ENCODE peak calls at places on chromosomes 16 and 17, in nine cellular contexts. One of them, this sample, is unnamed.

GRCh38 chr17:33163827-33164555 is 129.1 kb downstream of the ASIC2 start:
- DNase-seq in adipocyte: no peak
- DNase-seq in posterior cingulate gyrus: no peak
- DNase-seq in GOT3: no peak
- DNase-seq in stimulated activated CD8-positive, alpha-beta memory T cell treated with anti-CD3 and anti-CD28 coated beads, Interleukin-4, amount 100 ng/mL, for 4 hours: no peak
- DNase-seq in GM10248: no peak
- DNase-seq in psoas muscle: no peak
- DNase-seq in kidney: no peak
- DNase-seq in smooth muscle cell of the brain vasculature: no peak
- DNase-seq in this sample: no peak

GRCh38 chr17:55418369-55419268 is 3.0 kb downstream of the MMD start:
- DNase-seq in psoas muscle: no peak
- DNase-seq in GOT3: no peak
- DNase-seq in posterior cingulate gyrus: no peak
- DNase-seq in stimulated activated CD8-positive, alpha-beta memory T cell treated with anti-CD3 and anti-CD28 coated beads, Interleukin-4, amount 100 ng/mL, for 4 hours: no peak
- DNase-seq in kidney: no peak
- DNase-seq in adipocyte: no peak
- DNase-seq in smooth muscle cell of the brain vasculature: no peak
- DNase-seq in GM10248: no peak
- DNase-seq in this sample: no peak

GRCh38 chr16:2744711-2745110 is 7.7 kb upstream of the SRRM2 start:
- DNase-seq in GM10248: no peak
- DNase-seq in posterior cingulate gyrus: no peak
- DNase-seq in kidney: peak; percentile 56
- DNase-seq in psoas muscle: no peak
- DNase-seq in GOT3: no peak
- DNase-seq in adipocyte: no peak
- DNase-seq in smooth muscle cell of the brain vasculature: no peak
- DNase-seq in stimulated activated CD8-positive, alpha-beta memory T cell treated with anti-CD3 and anti-CD28 coated beads, Interleukin-4, amount 100 ng/mL, for 4 hours: no peak
- DNase-seq in this sample: no peak

GRCh38 chr16:918741-919657 is 51.8 kb downstream of the LMF1 start:
- DNase-seq in GOT3: no peak
- DNase-seq in GM10248: no peak
- DNase-seq in smooth muscle cell of the brain vasculature: no peak
- DNase-seq in psoas muscle: no peak
- DNase-seq in stimulated activated CD8-positive, alpha-beta memory T cell treated with anti-CD3 and anti-CD28 coated beads, Interleukin-4, amount 100 ng/mL, for 4 hours: no peak
- DNase-seq in posterior cingulate gyrus: no peak
- DNase-seq in adipocyte: no peak
- DNase-seq in kidney: peak; percentile 58
- DNase-seq in this sample: no peak

GRCh38 chr17:2335726-2336214 is 487 bp downstream of the TSR1 start:
- DNase-seq in GM10248: no peak
- DNase-seq in kidney: no peak
- DNase-seq in GOT3: no peak
- DNase-seq in smooth muscle cell of the brain vasculature: no peak
- DNase-seq in stimulated activated CD8-positive, alpha-beta memory T cell treated with anti-CD3 and anti-CD28 coated beads, Interleukin-4, amount 100 ng/mL, for 4 hours: no peak
- DNase-seq in adipocyte: peak; percentile 22
- DNase-seq in psoas muscle: no peak
- DNase-seq in posterior cingulate gyrus: no peak
- DNase-seq in this sample: no peak

GRCh38 chr16:88854306-88855111 is 2.2 kb downstream of the GALNS start:
- DNase-seq in stimulated activated CD8-positive, alpha-beta memory T cell treated with anti-CD3 and anti-CD28 coated beads, Interleukin-4, amount 100 ng/mL, for 4 hours: no peak
- DNase-seq in adipocyte: no peak
- DNase-seq in GOT3: no peak
- DNase-seq in psoas muscle: no peak
- DNase-seq in smooth muscle cell of the brain vasculature: no peak
- DNase-seq in GM10248: peak; percentile 70
- DNase-seq in kidney: no peak
- DNase-seq in posterior cingulate gyrus: no peak
- DNase-seq in this sample: no peak

GRCh38 chr17:44012391-44012790 is 2.4 kb downstream of the TMEM101 start:
- DNase-seq in kidney: no peak
- DNase-seq in posterior cingulate gyrus: no peak
- DNase-seq in adipocyte: no peak
- DNase-seq in GOT3: no peak
- DNase-seq in smooth muscle cell of the brain vasculature: no peak
- DNase-seq in GM10248: no peak
- DNase-seq in stimulated activated CD8-positive, alpha-beta memory T cell treated with anti-CD3 and anti-CD28 coated beads, Interleukin-4, amount 100 ng/mL, for 4 hours: no peak
- DNase-seq in psoas muscle: no peak
- DNase-seq in this sample: no peak

GRCh38 chr16:77191259-77191969 is 424 bp downstream of the MON1B start:
- DNase-seq in GOT3: no peak
- DNase-seq in adipocyte: no peak
- DNase-seq in kidney: peak; percentile 84
- DNase-seq in posterior cingulate gyrus: no peak
- DNase-seq in GM10248: no peak
- DNase-seq in stimulated activated CD8-positive, alpha-beta memory T cell treated with anti-CD3 and anti-CD28 coated beads, Interleukin-4, amount 100 ng/mL, for 4 hours: no peak
- DNase-seq in psoas muscle: peak; percentile 36
- DNase-seq in smooth muscle cell of the brain vasculature: no peak
- DNase-seq in this sample: peak; percentile 60

GRCh38 chr17:4919511-4920047 is 12.5 kb upstream of the GP1BA start:
- DNase-seq in kidney: no peak
- DNase-seq in smooth muscle cell of the brain vasculature: no peak
- DNase-seq in GM10248: no peak
- DNase-seq in posterior cingulate gyrus: no peak
- DNase-seq in psoas muscle: no peak
- DNase-seq in stimulated activated CD8-positive, alpha-beta memory T cell treated with anti-CD3 and anti-CD28 coated beads, Interleukin-4, amount 100 ng/mL, for 4 hours: no peak
- DNase-seq in adipocyte: no peak
- DNase-seq in GOT3: no peak
- DNase-seq in this sample: no peak

GRCh38 chr16:87274808-87275207 is 42.4 kb downstream of the C16orf95 start:
- DNase-seq in psoas muscle: no peak
- DNase-seq in GOT3: no peak
- DNase-seq in kidney: peak; percentile 20
- DNase-seq in adipocyte: no peak
- DNase-seq in smooth muscle cell of the brain vasculature: no peak
- DNase-seq in GM10248: no peak
- DNase-seq in posterior cingulate gyrus: no peak
- DNase-seq in stimulated activated CD8-positive, alpha-beta memory T cell treated with anti-CD3 and anti-CD28 coated beads, Interleukin-4, amount 100 ng/mL, for 4 hours: no peak
- DNase-seq in this sample: no peak

GRCh38 chr17:14270508-14270907 is 30.4 kb upstream of the HS3ST3B1 start:
- DNase-seq in kidney: no peak
- DNase-seq in adipocyte: no peak
- DNase-seq in GM10248: no peak
- DNase-seq in psoas muscle: no peak
- DNase-seq in smooth muscle cell of the brain vasculature: no peak
- DNase-seq in stimulated activated CD8-positive, alpha-beta memory T cell treated with anti-CD3 and anti-CD28 coated beads, Interleukin-4, amount 100 ng/mL, for 4 hours: no peak
- DNase-seq in GOT3: no peak
- DNase-seq in posterior cingulate gyrus: no peak
- DNase-seq in this sample: no peak

GRCh38 chr16:20918486-20919239 is 18.1 kb downstream of the LYRM1 start:
- DNase-seq in psoas muscle: peak; percentile 77
- DNase-seq in GM10248: no peak
- DNase-seq in kidney: no peak
- DNase-seq in GOT3: no peak
- DNase-seq in adipocyte: peak; percentile 68
- DNase-seq in stimulated activated CD8-positive, alpha-beta memory T cell treated with anti-CD3 and anti-CD28 coated beads, Interleukin-4, amount 100 ng/mL, for 4 hours: no peak
- DNase-seq in smooth muscle cell of the brain vasculature: no peak
- DNase-seq in posterior cingulate gyrus: no peak
- DNase-seq in this sample: no peak

GRCh38 chr16:55179858-55180585 is 144.0 kb upstream of the IRX6 start:
- DNase-seq in kidney: no peak
- DNase-seq in GM10248: no peak
- DNase-seq in GOT3: no peak
- DNase-seq in stimulated activated CD8-positive, alpha-beta memory T cell treated with anti-CD3 and anti-CD28 coated beads, Interleukin-4, amount 100 ng/mL, for 4 hours: no peak
- DNase-seq in posterior cingulate gyrus: no peak
- DNase-seq in psoas muscle: no peak
- DNase-seq in smooth muscle cell of the brain vasculature: no peak
- DNase-seq in adipocyte: no peak
- DNase-seq in this sample: no peak

GRCh38 chr17:74848656-74849399 is 10.9 kb downstream of the GRIN2C start:
- DNase-seq in stimulated activated CD8-positive, alpha-beta memory T cell treated with anti-CD3 and anti-CD28 coated beads, Interleukin-4, amount 100 ng/mL, for 4 hours: no peak
- DNase-seq in GOT3: no peak
- DNase-seq in adipocyte: no peak
- DNase-seq in kidney: no peak
- DNase-seq in smooth muscle cell of the brain vasculature: no peak
- DNase-seq in GM10248: no peak
- DNase-seq in posterior cingulate gyrus: no peak
- DNase-seq in psoas muscle: no peak
- DNase-seq in this sample: no peak

GRCh38 chr17:40524243-40524965 is 23.0 kb upstream of the TNS4 start:
- DNase-seq in kidney: no peak
- DNase-seq in psoas muscle: no peak
- DNase-seq in adipocyte: peak; percentile 39
- DNase-seq in stimulated activated CD8-positive, alpha-beta memory T cell treated with anti-CD3 and anti-CD28 coated beads, Interleukin-4, amount 100 ng/mL, for 4 hours: no peak
- DNase-seq in GOT3: no peak
- DNase-seq in GM10248: no peak
- DNase-seq in smooth muscle cell of the brain vasculature: no peak
- DNase-seq in posterior cingulate gyrus: no peak
- DNase-seq in this sample: no peak

GRCh38 chr16:69916445-69916844 is 34.7 kb upstream of the CLEC18A start:
- DNase-seq in GM10248: no peak
- DNase-seq in GOT3: no peak
- DNase-seq in smooth muscle cell of the brain vasculature: no peak
- DNase-seq in posterior cingulate gyrus: no peak
- DNase-seq in stimulated activated CD8-positive, alpha-beta memory T cell treated with anti-CD3 and anti-CD28 coated beads, Interleukin-4, amount 100 ng/mL, for 4 hours: no peak
- DNase-seq in psoas muscle: no peak
- DNase-seq in kidney: no peak
- DNase-seq in adipocyte: no peak
- DNase-seq in this sample: no peak

GRCh38 chr17:81406117-81406953 is 11.1 kb downstream of the BAHCC1 start:
- DNase-seq in kidney: no peak
- DNase-seq in smooth muscle cell of the brain vasculature: no peak
- DNase-seq in adipocyte: no peak
- DNase-seq in GOT3: no peak
- DNase-seq in psoas muscle: peak; percentile 38
- DNase-seq in GM10248: no peak
- DNase-seq in posterior cingulate gyrus: no peak
- DNase-seq in stimulated activated CD8-positive, alpha-beta memory T cell treated with anti-CD3 and anti-CD28 coated beads, Interleukin-4, amount 100 ng/mL, for 4 hours: no peak
- DNase-seq in this sample: no peak

GRCh38 chr17:6187836-6188235 is 117.7 kb downstream of the WSCD1 start:
- DNase-seq in posterior cingulate gyrus: no peak
- DNase-seq in stimulated activated CD8-positive, alpha-beta memory T cell treated with anti-CD3 and anti-CD28 coated beads, Interleukin-4, amount 100 ng/mL, for 4 hours: no peak
- DNase-seq in adipocyte: peak; percentile 13
- DNase-seq in psoas muscle: no peak
- DNase-seq in GOT3: no peak
- DNase-seq in GM10248: no peak
- DNase-seq in smooth muscle cell of the brain vasculature: no peak
- DNase-seq in kidney: no peak
- DNase-seq in this sample: no peak

GRCh38 chr16:23374721-23375120 is 72.6 kb downstream of the SCNN1B start:
- DNase-seq in posterior cingulate gyrus: no peak
- DNase-seq in kidney: no peak
- DNase-seq in GOT3: no peak
- DNase-seq in stimulated activated CD8-positive, alpha-beta memory T cell treated with anti-CD3 and anti-CD28 coated beads, Interleukin-4, amount 100 ng/mL, for 4 hours: no peak
- DNase-seq in psoas muscle: no peak
- DNase-seq in GM10248: no peak
- DNase-seq in adipocyte: no peak
- DNase-seq in smooth muscle cell of the brain vasculature: no peak
- DNase-seq in this sample: no peak

GRCh38 chr17:33028778-33029177 is 37.1 kb downstream of the SPACA3 start:
- DNase-seq in GM10248: no peak
- DNase-seq in adipocyte: no peak
- DNase-seq in GOT3: no peak
- DNase-seq in psoas muscle: no peak
- DNase-seq in posterior cingulate gyrus: no peak
- DNase-seq in stimulated activated CD8-positive, alpha-beta memory T cell treated with anti-CD3 and anti-CD28 coated beads, Interleukin-4, amount 100 ng/mL, for 4 hours: no peak
- DNase-seq in smooth muscle cell of the brain vasculature: no peak
- DNase-seq in kidney: no peak
- DNase-seq in this sample: no peak

GRCh38 chr17:61260061-61260797 is 139.4 kb upstream of the TBX2 start:
- DNase-seq in kidney: no peak
- DNase-seq in GM10248: no peak
- DNase-seq in GOT3: no peak
- DNase-seq in stimulated activated CD8-positive, alpha-beta memory T cell treated with anti-CD3 and anti-CD28 coated beads, Interleukin-4, amount 100 ng/mL, for 4 hours: no peak
- DNase-seq in posterior cingulate gyrus: no peak
- DNase-seq in adipocyte: no peak
- DNase-seq in psoas muscle: no peak
- DNase-seq in smooth muscle cell of the brain vasculature: no peak
- DNase-seq in this sample: no peak

GRCh38 chr17:76569607-76570279 is 15.9 kb downstream of the ST6GALNAC2 start:
- DNase-seq in smooth muscle cell of the brain vasculature: no peak
- DNase-seq in GM10248: no peak
- DNase-seq in psoas muscle: peak; percentile 60
- DNase-seq in kidney: peak; percentile 92
- DNase-seq in GOT3: no peak
- DNase-seq in stimulated activated CD8-positive, alpha-beta memory T cell treated with anti-CD3 and anti-CD28 coated beads, Interleukin-4, amount 100 ng/mL, for 4 hours: no peak
- DNase-seq in posterior cingulate gyrus: peak; percentile 40
- DNase-seq in adipocyte: no peak
- DNase-seq in this sample: no peak

This sample was measured in KG1.